ENCODE peak calls at places on chromosomes 6 and 20, in eight cellular contexts. T, X, J, L, K, M, R and F are unnamed samples.

GRCh38 chr6:89483111-89483720 is 50.3 kb downstream of the ANKRD6 start:
- DNase-seq in J (no peak), X (peak), L (no peak), T (peak), R (no peak), M (no peak), K (peak), F (no peak)

GRCh38 chr6:73798592-73798991 is 102.6 kb downstream of the CD109 start:
- DNase-seq in T (no peak), R (no peak), K (no peak), M (no peak), X (peak), J (no peak), L (no peak), F (no peak)

GRCh38 chr6:105748737-105749161 is 337.4 kb upstream of the PRDM1 start:
- DNase-seq in L (no peak), J (no peak), T (no peak), R (no peak), M (no peak), X (no peak), K (no peak), F (no peak)

GRCh38 chr20:24545168-24545567 is 75.7 kb downstream of the SYNDIG1 start:
- DNase-seq in X (no peak), T (peak), J (no peak), R (peak), M (no peak), K (no peak), L (no peak), F (no peak)

GRCh38 chr6:84554069-84554468 is 210.3 kb downstream of the TBX18 start:
- DNase-seq in L (no peak), J (no peak), X (no peak), T (no peak), K (no peak), R (no peak), M (no peak), F (no peak)

GRCh38 chr6:33761922-33762629 is 15.4 kb upstream of the IP6K3 start:
- DNase-seq in K (peak), X (peak), J (peak), R (no peak), M (no peak), T (peak), L (peak), F (peak)

GRCh38 chr20:46631212-46631869 is 19.9 kb downstream of the SLC13A3 start:
- DNase-seq in M (no peak), K (peak), T (no peak), J (peak), L (no peak), X (peak), R (no peak), F (no peak)

GRCh38 chr20:45538209-45538798 is 978 bp downstream of the WFDC6 start:
- DNase-seq in R (no peak), M (no peak), T (no peak), L (no peak), X (no peak), J (no peak), K (no peak), F (no peak)

GRCh38 chr6:144659202-144659731 is 374.1 kb downstream of the UTRN start:
- DNase-seq in L (no peak), K (peak), T (peak), M (no peak), X (peak), J (no peak), R (no peak), F (no peak)

GRCh38 chr20:62929051-62929538 is 2.8 kb upstream of the DIDO1 start:
- DNase-seq in M (peak), T (peak), J (peak), X (peak), L (peak), R (no peak), K (peak), F (peak)

GRCh38 chr20:20710847-20711315 is 1.6 kb downstream of the RALGAPA2 start:
- DNase-seq in J (peak), L (peak), T (no peak), R (peak), X (peak), K (peak), M (no peak), F (no peak)

GRCh38 chr6:23826587-23826986 is 299.4 kb upstream of the NRSN1 start:
- DNase-seq in J (no peak), K (no peak), X (no peak), L (no peak), M (no peak), T (no peak), R (no peak), F (no peak)

GRCh38 chr6:7058250-7058923 is 49.4 kb upstream of the RREB1 start:
- DNase-seq in M (no peak), K (peak), J (peak), R (no peak), L (peak), T (no peak), X (peak), F (peak)

GRCh38 chr6:26003102-26003694 is 40.6 kb downstream of the TRIM38 start:
- DNase-seq in J (peak), T (peak), R (no peak), X (peak), L (peak), M (no peak), K (peak), F (no peak)

GRCh38 chr20:58749979-58750378 is 57.4 kb downstream of the NPEPL1 start:
- DNase-seq in L (no peak), M (no peak), K (no peak), J (no peak), R (peak), X (no peak), T (no peak), F (no peak)

GRCh38 chr20:3111507-3111906 is 27.0 kb upstream of the AVP start:
- DNase-seq in X (no peak), J (no peak), K (no peak), T (no peak), R (no peak), L (no peak), M (no peak), F (no peak)

GRCh38 chr6:56065408-56065807 is 182.0 kb downstream of the COL21A1 start:
- DNase-seq in M (no peak), R (no peak), L (no peak), T (no peak), J (no peak), K (no peak), X (no peak), F (no peak)

GRCh38 chr20:49909499-49910339 is 5.6 kb downstream of the SPATA2 start:
- DNase-seq in L (no peak), X (peak), K (peak), T (no peak), R (no peak), M (no peak), J (no peak), F (peak)

GRCh38 chr6:131692589-131692988 is 8.6 kb downstream of the OR2A4 start:
- DNase-seq in J (no peak), R (no peak), T (no peak), L (no peak), K (no peak), M (no peak), X (no peak), F (no peak)

GRCh38 chr20:37295001-37295400 is 5.5 kb downstream of the MANBAL start:
- DNase-seq in T (no peak), M (no peak), R (no peak), X (no peak), J (no peak), L (no peak), K (no peak), F (no peak)

GRCh38 chr6:163263196-163263595 is 151.3 kb upstream of the QKI start:
- DNase-seq in R (no peak), J (peak), M (no peak), T (no peak), L (no peak), X (no peak), K (no peak), F (no peak)

GRCh38 chr6:112480551-112480950 is 133.4 kb downstream of the RFPL4B start:
- DNase-seq in J (no peak), K (no peak), M (no peak), L (no peak), R (no peak), T (no peak), X (no peak), F (no peak)

GRCh38 chr6:53014034-53014433 is 18.9 kb upstream of the GSTA4 start:
- DNase-seq in L (no peak), J (no peak), M (no peak), R (no peak), K (no peak), X (no peak), T (no peak), F (no peak)

GRCh38 chr6:16966821-16967817 is 134.7 kb upstream of the STMND1 start:
- DNase-seq in L (no peak), X (no peak), R (no peak), J (no peak), K (no peak), T (no peak), M (no peak), F (no peak)

GRCh38 chr20:10288954-10289646 is 70.5 kb downstream of the SNAP25 start:
- DNase-seq in R (no peak), J (no peak), X (no peak), M (no peak), L (no peak), K (no peak), T (no peak), F (no peak)
- TF ChIP-seq POLR2A in R (no peak), J (no peak), X (no peak), M (no peak), L (no peak), K (no peak), T (no peak), F (no peak)

GRCh38 chr6:158999669-159000403 is at the start of gene RSPH3:
- DNase-seq in M (peak), R (peak), K (peak), L (peak), J (peak), X (peak), T (peak), F (peak)
- TF ChIP-seq POLR2A in M (peak), R (peak), K (peak), L (peak), J (peak), X (peak), T (no peak), F (no peak)

DNA sequence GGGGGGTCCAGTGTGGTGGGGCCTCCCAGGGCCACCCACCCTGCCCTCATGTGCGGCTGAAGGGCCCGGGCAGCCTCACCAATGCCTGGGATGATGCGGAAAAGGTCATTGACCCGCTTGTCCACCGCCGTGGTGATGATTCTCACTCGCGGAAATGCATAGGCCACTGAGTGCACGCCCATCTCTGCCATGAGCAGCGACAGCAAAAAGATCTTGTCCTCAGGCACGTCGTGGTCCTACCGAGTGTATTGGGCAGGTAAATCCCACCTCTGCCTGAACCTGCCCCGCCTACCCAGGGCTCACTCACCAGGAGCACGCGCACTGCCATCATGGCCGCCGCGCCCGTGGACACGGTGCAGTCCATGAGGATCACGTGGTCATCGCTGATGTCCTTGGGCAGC is 16.1 kb downstream of the UCKL1 start:
- DNase-seq in R (no peak), L (no peak), K (no peak), X (no peak), J (no peak), M (no peak), T (no peak), F (no peak)
- TF ChIP-seq POLR2A in R (no peak), L (no peak), K (no peak), X (no peak), J (no peak), M (no peak), T (no peak), F (no peak)

DNA sequence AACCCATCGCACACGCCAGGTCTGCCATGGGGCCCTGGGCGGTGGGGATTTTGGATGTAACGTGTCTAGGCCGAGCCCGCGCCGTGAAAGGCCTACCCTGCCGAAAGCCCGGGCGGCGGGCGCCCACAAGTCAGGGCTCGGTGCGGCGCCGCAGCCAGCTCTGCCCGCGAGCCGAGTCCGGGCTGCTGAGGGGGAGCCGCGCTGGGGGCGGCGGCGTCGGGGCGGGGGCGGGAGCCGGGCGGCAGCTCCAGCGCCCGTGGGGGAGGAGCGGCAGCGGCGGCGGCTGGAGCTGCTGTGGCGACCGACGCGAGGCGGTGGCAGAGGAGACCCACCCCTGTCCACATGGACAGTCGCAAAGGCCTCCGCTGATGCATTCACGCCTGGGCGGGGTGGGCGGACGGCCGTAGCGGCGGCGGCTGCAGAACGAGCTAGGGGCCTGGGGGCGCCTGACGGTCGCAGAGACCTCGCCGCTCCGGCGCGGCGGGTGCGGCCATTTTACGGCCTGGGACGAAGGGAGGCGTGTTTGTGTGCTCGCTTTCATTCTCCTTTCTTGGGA is at the start of gene SENP6:
- DNase-seq in T (peak), J (peak), M (peak), K (peak), R (peak), X (peak), L (peak), F (peak)
- TF ChIP-seq POLR2A in T (no peak), J (peak), M (peak), K (peak), R (peak), X (peak), L (peak), F (peak)

DNA sequence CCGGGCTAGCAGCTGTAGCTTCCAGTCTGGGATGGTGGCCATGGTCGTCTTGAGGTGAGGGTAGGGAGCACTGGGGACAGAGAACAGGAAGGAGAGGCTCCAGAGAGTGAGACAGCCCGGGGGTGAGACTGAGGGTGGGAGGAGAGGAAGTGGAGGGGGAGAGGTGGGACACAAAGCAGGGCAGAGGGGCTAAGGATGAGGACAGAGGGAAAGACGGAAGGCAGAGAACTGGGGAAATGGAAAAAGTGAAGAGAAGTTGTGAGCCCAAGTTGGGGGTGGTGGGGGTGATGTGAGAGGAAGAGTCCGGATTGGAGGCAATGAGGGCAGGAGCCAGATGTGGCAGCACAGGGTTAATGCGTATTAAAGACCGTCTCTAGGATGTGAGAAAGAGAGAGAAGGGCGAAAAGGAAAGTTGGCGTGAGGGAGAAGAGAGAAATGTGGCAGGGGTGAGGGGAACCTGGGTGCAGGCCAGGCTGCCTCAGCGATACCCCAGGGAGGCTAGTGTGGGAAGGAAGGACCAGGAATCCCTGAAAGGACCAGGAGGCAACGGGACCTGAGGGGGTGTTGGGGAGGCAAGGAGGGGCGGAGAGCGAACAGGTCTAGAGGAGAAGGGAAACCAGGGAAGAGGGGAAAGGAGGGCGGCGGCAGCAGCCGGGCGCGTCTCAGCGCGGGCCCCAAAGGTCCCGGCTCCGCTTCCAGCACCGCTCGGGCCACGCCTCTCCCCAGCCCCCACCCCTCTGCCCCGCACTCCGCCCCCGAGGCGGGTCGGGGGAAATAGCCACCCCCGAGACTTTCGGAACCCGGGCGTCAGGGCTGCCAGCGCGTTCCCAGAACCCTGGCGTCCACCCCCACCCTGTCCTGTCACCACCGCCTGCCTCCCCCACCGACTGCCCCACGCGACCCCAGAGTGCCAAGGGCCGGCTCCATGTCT is at the start of gene PPP1R18:
- DNase-seq in K (peak), X (no peak), J (peak), M (peak), L (no peak), T (peak), R (peak), F (peak)
- TF ChIP-seq POLR2A in K (no peak), X (no peak), J (no peak), M (peak), L (no peak), T (no peak), R (no peak), F (no peak)